ENCODE peak calls at places on chromosomes 13 and 19, in eight cellular contexts. T is AG08395; L is HT1080; S is stimulated activated CD4-positive, alpha-beta T cell treated with anti-CD3 and anti-CD28 coated beads, Interleukin-2, amount 100 ng/mL, for 48 hours; P is NCI-H460; U is heart right ventricle; A is ovary; N is nephron progenitor cell. K is an unnamed sample.

GRCh38 chr13:52118595-52118994 is 10.3 kb downstream of the NEK5 start:
- DNase-seq in P (no peak), U (no peak), T (no peak), A (no peak), N (no peak), L (no peak), S (no peak), K (no peak)

GRCh38 chr13:102598061-102598460 is 1.3 kb downstream of the TPP2 start:
- DNase-seq in P (no peak), S (no peak), N (no peak), U (no peak), L (no peak), T (peak; percentile 11), A (no peak), K (no peak)

GRCh38 chr13:111397202-111397880 is 76.9 kb downstream of the TEX29 start:
- DNase-seq in T (no peak), U (no peak), A (no peak), N (no peak), L (no peak), P (no peak), S (no peak), K (no peak)

GRCh38 chr13:30027569-30028455 is 177.4 kb upstream of the UBL3 start:
- DNase-seq in P (no peak), L (no peak), U (no peak), S (no peak), A (no peak), N (no peak), T (peak; percentile 24), K (no peak)

GRCh38 chr13:39571502-39572092 is 31.4 kb downstream of the LHFPL6 start:
- DNase-seq in S (no peak), N (no peak), P (no peak), A (no peak), U (peak; percentile 77), L (no peak), T (no peak), K (no peak)

GRCh38 chr13:80132741-80133601 is 208.0 kb downstream of the SPRY2 start:
- DNase-seq in S (no peak), T (peak; percentile 42), U (peak; percentile 81), A (peak; percentile 22), N (peak; percentile 55), P (peak; percentile 15), L (no peak), K (no peak)

GRCh38 chr13:90070362-90070761 is 1277.1 kb upstream of the MIR17HG start:
- DNase-seq in S (no peak), N (no peak), A (no peak), T (no peak), U (no peak), P (no peak), L (no peak), K (no peak)

GRCh38 chr19:47239610-47240296 is 8.8 kb upstream of the BBC3 start:
- DNase-seq in T (peak; percentile 52), S (no peak), U (no peak), N (peak; percentile 83), P (no peak), L (no peak), A (no peak), K (no peak)

GRCh38 chr19:46617566-46618079 is 7.3 kb downstream of the PTGIR start:
- DNase-seq in N (no peak), S (no peak), A (no peak), T (no peak), U (no peak), L (no peak), P (no peak), K (no peak)

GRCh38 chr19:49152218-49152550 is 3.0 kb downstream of the HRC start:
- DNase-seq in L (no peak), S (no peak), T (no peak), A (no peak), N (no peak), P (no peak), U (no peak), K (no peak)

K was measured in sciatic nerve.